ENCODE peak calls at places on chromosomes 12 and 14, in eight cellular contexts. F is sigmoid colon, R is stomach, I is breast epithelium, B is body of pancreas, U is suprapubic skin, E is HCT116, S is GM12891. K is an unnamed sample.

GRCh38 chr12:47408171-47408871 is 297.5 kb downstream of the RPAP3 start:
- DNase-seq in S (no peak), R (no peak), E (peak; percentile 19), F (no peak), U (no peak), B (peak; percentile 48), I (no peak), K (no peak)

GRCh38 chr12:101111441-101111840 is 98.6 kb downstream of the SLC5A8 start:
- DNase-seq in B (no peak), E (no peak), F (no peak), S (no peak), I (no peak), R (no peak), U (no peak), K (no peak)

GRCh38 chr12:125470838-125471775 is 405.9 kb downstream of the AACS start:
- DNase-seq in F (no peak), I (no peak), S (no peak), E (no peak), R (no peak), U (no peak), B (no peak), K (no peak)

GRCh38 chr14:105201928-105202513 is 20.9 kb upstream of the NUDT14 start:
- DNase-seq in U (no peak), E (no peak), I (no peak), B (no peak), S (no peak), R (no peak), F (no peak), K (no peak)

GRCh38 chr12:89882051-89882450 is 173.4 kb upstream of the ATP2B1 start:
- DNase-seq in I (no peak), S (no peak), B (no peak), R (no peak), F (no peak), E (no peak), U (no peak), K (no peak)

GRCh38 chr12:11576104-11576503 is 73.4 kb upstream of the ETV6 start:
- DNase-seq in U (no peak), F (peak; percentile 67), R (no peak), I (peak; percentile 44), E (no peak), B (peak; percentile 11), S (no peak), K (no peak)

GRCh38 chr14:103762011-103762410 is 46.4 kb downstream of the ZFYVE21 start:
- DNase-seq in F (no peak), R (no peak), U (no peak), E (no peak), B (no peak), I (no peak), S (no peak), K (no peak)

GRCh38 chr14:99538733-99539132 is 57.5 kb downstream of the CCNK start:
- DNase-seq in S (no peak), U (no peak), B (no peak), R (no peak), I (no peak), F (no peak), E (no peak), K (no peak)

GRCh38 chr12:124446364-124446763 is 121.0 kb downstream of the NCOR2 start:
- DNase-seq in E (no peak), I (no peak), B (no peak), S (no peak), R (no peak), F (no peak), U (no peak), K (no peak)

GRCh38 chr14:25049559-25050493 is at the start of gene STXBP6:
- DNase-seq in F (peak; percentile 89), I (no peak), E (no peak), S (peak; percentile 22), B (peak; percentile 88), U (no peak), R (peak; percentile 77), K (no peak)

DNA sequence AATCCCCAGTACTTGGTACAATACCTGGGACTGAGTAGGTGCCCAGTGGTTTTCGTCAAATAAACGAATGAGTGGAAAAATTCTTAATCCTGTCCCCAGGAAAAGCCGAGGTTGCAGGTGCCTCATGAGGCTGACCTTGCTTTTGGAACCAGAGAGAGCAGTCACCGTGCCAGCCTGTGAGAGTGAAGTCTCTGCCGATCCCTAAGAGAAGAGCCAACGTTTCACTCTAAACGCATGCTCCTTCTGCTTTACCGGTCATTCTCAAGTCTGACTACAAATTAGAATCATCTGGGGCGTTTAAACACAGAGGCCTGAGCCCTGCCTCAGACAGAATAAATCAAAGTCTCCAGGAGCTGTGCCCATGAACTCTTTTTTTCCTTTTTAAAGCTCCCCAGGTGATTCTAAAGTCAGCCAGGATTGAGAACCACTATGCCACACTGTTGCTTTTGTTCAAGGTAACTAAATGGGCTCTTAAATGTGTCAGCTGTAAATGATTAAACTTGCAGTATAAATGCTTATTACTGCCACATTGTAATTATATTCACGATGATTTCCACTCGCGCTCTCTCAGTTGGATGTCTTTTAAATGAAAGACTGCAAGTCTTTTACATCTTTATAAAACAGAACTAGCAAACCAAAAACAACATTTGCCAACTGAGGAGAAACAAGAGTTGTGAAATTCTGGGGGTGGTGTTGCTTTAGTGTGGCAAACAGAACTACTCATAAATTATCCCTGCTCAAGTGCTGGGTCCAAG is 26.9 kb downstream of the TCP11L2 start:
- DNase-seq in R (no peak), E (no peak), I (no peak), S (no peak), F (no peak), U (no peak), B (no peak), K (no peak)
- TF ChIP-seq POLR2A in R (no peak), E (no peak), I (no peak), S (no peak), F (no peak), U (no peak), B (no peak), K (no peak)

GRCh38 chr12:90969851-90970250 is 14.9 kb upstream of the CCER1 start:
- DNase-seq in R (no peak), I (no peak), E (no peak), B (no peak), U (no peak), F (no peak), S (no peak), K (no peak)
- TF ChIP-seq POLR2A in R (no peak), I (no peak), E (no peak), B (no peak), U (no peak), F (no peak), S (no peak), K (no peak)

DNA sequence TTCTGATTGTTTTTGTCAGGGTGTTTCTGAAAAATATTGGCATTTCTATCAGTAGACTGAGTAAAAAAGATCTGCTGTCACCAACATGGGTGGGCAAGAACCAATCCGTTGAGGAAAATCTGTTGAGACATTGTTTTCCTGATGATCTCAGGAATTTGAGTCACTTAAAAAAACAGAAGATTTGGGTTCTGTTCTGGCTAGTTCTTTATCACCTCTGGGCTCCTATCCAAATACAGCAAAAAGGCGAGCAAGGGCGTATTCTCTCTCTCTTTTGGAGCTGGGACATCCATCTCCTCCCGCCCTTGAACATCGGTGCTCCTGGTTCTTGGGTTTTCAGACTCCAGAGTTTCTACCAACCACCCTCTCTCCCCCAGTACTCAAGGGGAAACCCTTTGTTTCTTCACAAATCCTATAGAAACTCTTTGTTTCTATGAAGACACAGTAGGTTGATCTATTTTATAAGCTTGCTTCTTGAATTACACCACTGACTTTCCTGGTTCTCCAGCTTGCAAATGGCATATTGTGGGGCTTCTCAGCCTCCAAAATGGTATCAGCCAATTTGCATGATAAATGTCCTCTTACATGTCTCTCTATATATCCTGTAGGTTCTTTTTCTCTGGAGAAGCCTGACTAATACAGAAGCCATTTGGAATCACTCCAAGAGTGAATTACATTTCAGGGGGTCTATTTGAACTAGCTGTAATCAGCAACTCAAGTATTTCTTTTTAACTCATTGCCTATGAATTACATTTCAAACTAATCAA is 263.9 kb upstream of the TMTC1 start:
- DNase-seq in I (no peak), F (no peak), E (no peak), R (no peak), U (no peak), S (no peak), B (no peak), K (no peak)
- TF ChIP-seq POLR2A in I (no peak), F (no peak), E (no peak), R (no peak), U (no peak), S (no peak), B (no peak), K (no peak)

GRCh38 chr12:57541717-57542116 is 5.3 kb downstream of the DCTN2 start:
- DNase-seq in U (peak; percentile 21), I (no peak), E (no peak), B (no peak), R (no peak), F (no peak), S (no peak), K (no peak)
- TF ChIP-seq POLR2A in U (no peak), I (no peak), E (no peak), B (no peak), R (no peak), F (no peak), S (no peak), K (no peak)

GRCh38 chr12:53343449-53343848 is 7.3 kb upstream of the SP7 start:
- DNase-seq in S (no peak), F (no peak), R (no peak), I (no peak), B (no peak), U (no peak), E (no peak), K (no peak)

GRCh38 chr12:53345486-53346195 is 9.5 kb upstream of the SP7 start:
- DNase-seq in R (peak; percentile 30), U (no peak), I (no peak), F (peak; percentile 77), E (no peak), S (no peak), B (peak; percentile 29), K (no peak)

GRCh38 chr12:53344487-53344823 is 8.3 kb upstream of the SP7 start:
- DNase-seq in U (no peak), I (no peak), B (no peak), S (no peak), E (no peak), R (no peak), F (peak; percentile 66), K (no peak)

GRCh38 chr12:53343978-53344377 is 7.8 kb upstream of the SP7 start:
- DNase-seq in R (no peak), F (no peak), E (no peak), U (no peak), B (no peak), I (no peak), S (no peak), K (no peak)

GRCh38 chr12:53344824-53345485 is 8.8 kb upstream of the SP7 start:
- DNase-seq in B (peak; percentile 79), U (peak; percentile 89), S (peak; percentile 71), F (peak; percentile 93), E (no peak), R (peak; percentile 73), I (peak; percentile 71), K (peak; percentile 74)
- TF ChIP-seq POLR2A in B (peak; percentile 21), U (no peak), S (no peak), F (no peak), E (no peak), R (no peak), I (no peak), K (peak; percentile 54)